ENCODE peak calls at places on chromosomes 5 and 9, in five cellular contexts. One of them, this sample, is unnamed. For H3K9me3, the result is how much of the 10 kb centered on the place peaks cover.

GRCh38 chr9:91682806-91683205 is 259.2 kb upstream of the NFIL3 start:
- DNase-seq in A673: no peak
- DNase-seq in endodermal cell: no peak
- DNase-seq in thyroid gland: no peak
- DNase-seq in Peyer's patch: no peak
- DNase-seq in this sample: no peak

GRCh38 chr5:35908814-35909213 is 29.6 kb downstream of the CAPSL start:
- DNase-seq in thyroid gland: no peak
- DNase-seq in Peyer's patch: no peak
- DNase-seq in A673: no peak
- DNase-seq in endodermal cell: peak
- DNase-seq in this sample: no peak

GRCh38 chr5:81208904-81209303 is 24.2 kb upstream of the CKMT2 start:
- DNase-seq in endodermal cell: no peak
- DNase-seq in A673: no peak
- DNase-seq in thyroid gland: no peak
- DNase-seq in Peyer's patch: no peak
- DNase-seq in this sample: no peak

GRCh38 chr9:112332674-112332976 is 794 bp downstream of the PTBP3 start:
- DNase-seq in thyroid gland: no peak
- DNase-seq in Peyer's patch: no peak
- DNase-seq in A673: no peak
- DNase-seq in endodermal cell: no peak
- DNase-seq in this sample: no peak

GRCh38 chr5:35218981-35219380 is 11.3 kb downstream of the PRLR start:
- DNase-seq in endodermal cell: no peak
- DNase-seq in Peyer's patch: no peak
- DNase-seq in A673: no peak
- DNase-seq in thyroid gland: no peak
- DNase-seq in this sample: no peak

GRCh38 chr9:28808042-28808441 is 1234.8 kb upstream of the C9orf72 start:
- DNase-seq in Peyer's patch: no peak
- DNase-seq in A673: peak
- DNase-seq in thyroid gland: no peak
- DNase-seq in endodermal cell: no peak
- DNase-seq in this sample: no peak

GRCh38 chr9:135388530-135388929 is 91.1 kb upstream of the PPP1R26 start:
- DNase-seq in A673: no peak
- DNase-seq in Peyer's patch: no peak
- DNase-seq in thyroid gland: no peak
- DNase-seq in endodermal cell: no peak
- DNase-seq in this sample: no peak

GRCh38 chr5:68849103-68849502 is 244.7 kb upstream of the SLC30A5 start:
- DNase-seq in thyroid gland: no peak
- DNase-seq in Peyer's patch: no peak
- DNase-seq in endodermal cell: no peak
- DNase-seq in A673: no peak
- DNase-seq in this sample: no peak

GRCh38 chr9:89177021-89177400 is 1.6 kb downstream of the SHC3 start:
- DNase-seq in endodermal cell: peak
- DNase-seq in Peyer's patch: no peak
- DNase-seq in thyroid gland: no peak
- DNase-seq in A673: peak
- DNase-seq in this sample: no peak

DNA sequence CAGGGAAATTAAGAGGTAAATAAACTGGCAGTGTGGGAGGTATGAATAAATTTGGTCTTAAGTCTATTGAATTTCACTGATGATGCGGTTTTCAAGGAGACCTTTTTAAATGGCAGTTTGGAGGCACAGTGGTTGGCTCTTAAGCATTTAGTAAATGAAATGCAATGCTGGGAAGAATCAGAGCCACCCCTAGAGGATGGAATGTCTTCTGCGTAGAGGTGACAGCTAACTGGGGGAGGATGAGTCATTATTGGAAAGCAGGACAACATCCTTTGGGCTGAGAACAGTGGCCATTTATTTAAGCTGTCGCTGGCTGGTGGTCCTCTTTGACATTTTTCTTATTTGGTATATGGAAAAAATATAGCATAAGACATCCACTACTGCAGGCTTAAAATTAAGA is 163.2 kb downstream of the SH3GL2 start:
- DNase-seq in A673: peak
- DNase-seq in Peyer's patch: no peak
- DNase-seq in thyroid gland: no peak
- DNase-seq in endodermal cell: peak
- DNase-seq in this sample: peak
- TF ChIP-seq CTCF in A673: no peak
- TF ChIP-seq CTCF in Peyer's patch: no peak
- TF ChIP-seq CTCF in thyroid gland: no peak
- TF ChIP-seq CTCF in endodermal cell: peak
- TF ChIP-seq CTCF in this sample: peak

DNA sequence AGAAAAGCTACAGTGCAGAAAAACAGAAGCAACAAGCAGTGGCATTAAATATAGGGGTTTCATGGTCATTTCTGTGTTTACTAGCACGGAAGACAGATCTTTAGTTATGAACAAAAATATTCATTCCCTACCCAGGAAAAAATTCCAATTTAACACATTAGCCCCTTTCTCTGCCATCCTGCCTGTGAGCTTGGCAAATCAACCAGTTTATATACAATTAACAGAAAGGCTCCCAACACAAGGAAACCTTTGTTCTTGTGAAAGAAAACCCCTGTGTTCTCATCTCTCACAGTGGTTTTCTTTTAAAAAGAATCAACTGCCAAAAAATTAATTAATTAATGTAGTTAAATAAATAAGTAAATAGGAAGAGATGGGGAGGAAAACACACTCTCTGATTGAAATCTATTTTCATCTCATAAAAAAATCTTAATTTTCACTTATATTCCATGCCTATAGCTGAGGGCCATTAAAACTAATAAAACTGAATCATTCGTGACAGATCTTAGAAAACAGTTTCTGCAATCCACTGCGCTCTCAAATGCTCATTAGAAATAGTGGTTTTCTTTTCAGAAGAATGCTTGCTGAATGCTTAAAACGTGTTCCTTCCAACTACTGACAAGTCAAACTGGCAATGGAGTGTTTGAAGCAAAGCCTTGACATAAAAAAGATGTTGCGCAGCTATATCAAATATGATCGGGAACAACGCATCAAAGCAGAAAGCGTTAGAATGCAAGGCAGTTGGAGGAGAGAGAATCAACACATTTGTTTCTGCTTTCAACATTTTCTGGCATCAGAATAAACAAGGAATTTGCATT is 387.7 kb downstream of the TLR4 start:
- DNase-seq in endodermal cell: no peak
- DNase-seq in thyroid gland: no peak
- DNase-seq in Peyer's patch: no peak
- DNase-seq in A673: no peak
- DNase-seq in this sample: no peak
- H3K9me3 ChIP-seq in endodermal cell: under half
- H3K9me3 ChIP-seq in thyroid gland: under half
- H3K9me3 ChIP-seq in Peyer's patch: under half
- H3K9me3 ChIP-seq in A673: under half
- H3K9me3 ChIP-seq in this sample: under half

GRCh38 chr9:14198049-14198448 is 115.9 kb downstream of the NFIB start:
- DNase-seq in Peyer's patch: no peak
- DNase-seq in A673: no peak
- DNase-seq in endodermal cell: no peak
- DNase-seq in thyroid gland: no peak
- DNase-seq in this sample: no peak

GRCh38 chr9:14198544-14199510 is 115.1 kb downstream of the NFIB start:
- DNase-seq in A673: no peak
- DNase-seq in Peyer's patch: no peak
- DNase-seq in endodermal cell: no peak
- DNase-seq in thyroid gland: peak
- DNase-seq in this sample: peak

GRCh38 chr9:14207352-14207995 is 106.5 kb downstream of the NFIB start:
- DNase-seq in A673: no peak
- DNase-seq in Peyer's patch: no peak
- DNase-seq in thyroid gland: no peak
- DNase-seq in endodermal cell: no peak
- DNase-seq in this sample: no peak

GRCh38 chr9:14205463-14205862 is 108.5 kb downstream of the NFIB start:
- DNase-seq in Peyer's patch: no peak
- DNase-seq in endodermal cell: no peak
- DNase-seq in A673: no peak
- DNase-seq in thyroid gland: no peak
- DNase-seq in this sample: no peak

GRCh38 chr9:14203366-14204056 is 110.4 kb downstream of the NFIB start:
- DNase-seq in thyroid gland: peak
- DNase-seq in Peyer's patch: peak
- DNase-seq in A673: no peak
- DNase-seq in endodermal cell: no peak
- DNase-seq in this sample: no peak
- H3K4me3 ChIP-seq in thyroid gland: no peak
- H3K4me3 ChIP-seq in Peyer's patch: no peak
- H3K4me3 ChIP-seq in A673: no peak
- H3K4me3 ChIP-seq in endodermal cell: no peak
- H3K4me3 ChIP-seq in this sample: no peak

GRCh38 chr5:181166812-181167733 is 19.7 kb downstream of the OR2V2 start:
- DNase-seq in A673: no peak
- DNase-seq in endodermal cell: no peak
- DNase-seq in thyroid gland: no peak
- DNase-seq in Peyer's patch: no peak
- DNase-seq in this sample: no peak

GRCh38 chr5:181170996-181171395 is 23.6 kb downstream of the OR2V2 start:
- DNase-seq in endodermal cell: no peak
- DNase-seq in Peyer's patch: no peak
- DNase-seq in thyroid gland: no peak
- DNase-seq in A673: no peak
- DNase-seq in this sample: no peak

GRCh38 chr5:181168595-181169118 is 21.3 kb downstream of the OR2V2 start:
- DNase-seq in Peyer's patch: no peak
- DNase-seq in endodermal cell: no peak
- DNase-seq in A673: no peak
- DNase-seq in thyroid gland: no peak
- DNase-seq in this sample: no peak

GRCh38 chr5:181170237-181170830 is 22.9 kb downstream of the OR2V2 start:
- DNase-seq in thyroid gland: no peak
- DNase-seq in endodermal cell: no peak
- DNase-seq in Peyer's patch: no peak
- DNase-seq in A673: no peak
- DNase-seq in this sample: no peak

DNA sequence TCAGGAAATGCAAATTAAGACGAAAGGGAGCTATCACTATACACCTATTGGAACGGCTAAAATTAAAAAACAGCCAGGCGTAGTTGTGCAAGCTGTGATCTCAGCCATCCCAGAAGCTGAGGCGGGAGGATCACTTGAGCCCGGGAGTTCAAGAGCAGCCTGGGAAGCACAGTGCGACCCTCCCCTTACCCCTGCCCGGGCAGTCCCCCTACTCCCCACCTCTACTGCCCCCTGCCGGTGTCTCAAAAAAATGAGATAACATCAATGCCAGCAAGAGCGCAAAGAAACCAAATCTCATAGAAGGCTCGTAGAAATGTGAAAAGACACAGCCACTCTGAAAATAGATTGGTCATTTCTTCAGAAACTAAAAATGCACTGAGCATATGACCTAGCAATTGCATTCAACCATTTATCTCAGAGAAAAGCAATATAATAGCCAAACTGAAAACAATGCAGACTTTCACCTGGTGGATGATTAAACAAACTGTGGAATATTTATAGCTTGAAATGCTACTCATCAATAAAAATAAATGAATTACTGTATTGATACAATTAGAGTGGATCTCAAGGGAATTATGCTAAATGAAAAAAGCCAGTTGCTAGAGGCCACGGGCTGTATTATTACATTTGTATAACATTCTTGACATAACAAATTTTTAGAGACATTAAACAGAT is 20.6 kb downstream of the OR2V2 start:
- DNase-seq in A673: peak
- DNase-seq in thyroid gland: no peak
- DNase-seq in endodermal cell: peak
- DNase-seq in Peyer's patch: no peak
- DNase-seq in this sample: peak
- TF ChIP-seq CTCF in A673: peak
- TF ChIP-seq CTCF in thyroid gland: peak
- TF ChIP-seq CTCF in endodermal cell: peak
- TF ChIP-seq CTCF in Peyer's patch: no peak
- TF ChIP-seq CTCF in this sample: peak

GRCh38 chr9:1320041-1320440 is 269.9 kb downstream of the DMRT2 start:
- DNase-seq in Peyer's patch: no peak
- DNase-seq in thyroid gland: no peak
- DNase-seq in endodermal cell: no peak
- DNase-seq in A673: no peak
- DNase-seq in this sample: no peak
- H3K9me3 ChIP-seq in Peyer's patch: under half
- H3K9me3 ChIP-seq in thyroid gland: under half
- H3K9me3 ChIP-seq in endodermal cell: under half
- H3K9me3 ChIP-seq in A673: under half
- H3K9me3 ChIP-seq in this sample: under half

DNA sequence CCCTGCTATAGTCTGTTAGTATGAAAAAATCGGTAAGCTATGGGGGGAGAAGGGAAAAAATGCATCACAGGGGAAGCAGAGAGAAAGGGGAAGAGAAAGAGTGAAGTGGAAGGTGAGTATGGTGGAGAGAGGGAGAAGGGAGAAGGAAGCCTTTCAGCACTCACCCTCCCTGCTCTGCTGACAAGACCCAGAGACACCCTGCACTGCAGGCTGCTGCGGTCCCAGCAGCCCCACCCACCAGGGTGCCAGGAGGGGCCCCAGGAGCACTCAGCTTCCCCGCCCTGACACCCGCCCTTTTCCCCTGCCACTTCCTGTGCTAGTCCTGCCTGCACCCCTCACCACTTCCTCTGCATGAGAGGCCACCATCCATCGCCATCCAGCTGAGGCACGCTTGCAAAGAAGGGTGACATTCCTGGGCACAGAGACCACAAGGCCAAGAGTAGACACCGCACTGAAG is 12.7 kb downstream of the STK10 start:
- DNase-seq in thyroid gland: peak
- DNase-seq in A673: no peak
- DNase-seq in Peyer's patch: no peak
- DNase-seq in endodermal cell: no peak
- DNase-seq in this sample: no peak
- H3K4me3 ChIP-seq in thyroid gland: no peak
- H3K4me3 ChIP-seq in A673: no peak
- H3K4me3 ChIP-seq in Peyer's patch: peak
- H3K4me3 ChIP-seq in endodermal cell: no peak
- H3K4me3 ChIP-seq in this sample: no peak